ENCODE peak calls at places on chromosome 12, in ten cellular contexts. I is right lobe of liver, U is heart right ventricle, L is HFF-Myc, H is body of pancreas, E is AG09309, G is BE2C, Q is uterus, X is SK-N-SH, R is A549. Z is an unnamed sample.

GRCh38 chr12:27530157-27530922 is 6.3 kb downstream of the PPFIBP1 start:
- DNase-seq in Q (no peak), E (no peak), I (no peak), R (peak), X (no peak), G (no peak), H (peak), L (no peak), U (no peak), Z (no peak)

GRCh38 chr12:71556881-71557280 is 106.8 kb downstream of the ZFC3H1 start:
- DNase-seq in U (no peak), X (no peak), I (no peak), R (peak), H (no peak), Q (no peak), L (peak), E (peak), G (peak), Z (peak)

GRCh38 chr12:90211017-90211416 is 502.4 kb upstream of the ATP2B1 start:
- DNase-seq in R (peak), E (peak), L (no peak), Q (no peak), X (no peak), H (no peak), G (no peak), I (no peak), U (no peak), Z (peak)

GRCh38 chr12:5197127-5197526 is 153.4 kb downstream of the KCNA5 start:
- DNase-seq in E (no peak), X (no peak), Q (no peak), L (peak), I (no peak), H (no peak), G (no peak), U (no peak), R (no peak), Z (no peak)

GRCh38 chr12:51752490-51752889 is 96.0 kb downstream of the FIGNL2 start:
- DNase-seq in U (peak), L (peak), R (peak), I (no peak), X (no peak), E (peak), Q (peak), G (peak), H (peak), Z (no peak)

GRCh38 chr12:71973687-71974086 is 35.0 kb downstream of the TPH2 start:
- DNase-seq in R (no peak), E (no peak), U (no peak), G (no peak), X (no peak), L (no peak), Q (no peak), I (no peak), H (no peak), Z (no peak)

GRCh38 chr12:112308652-112309051 is 73.6 kb downstream of the HECTD4 start:
- DNase-seq in R (no peak), H (no peak), U (no peak), L (no peak), I (peak), E (no peak), Q (no peak), X (no peak), G (no peak), Z (no peak)

GRCh38 chr12:87518508-87518907 is 510.7 kb downstream of the C12orf50 start:
- DNase-seq in E (no peak), Q (no peak), R (no peak), I (no peak), L (no peak), U (no peak), G (no peak), H (no peak), X (no peak), Z (no peak)

GRCh38 chr12:19224746-19225145 is 95.2 kb downstream of the PLEKHA5 start:
- DNase-seq in Q (no peak), U (no peak), L (no peak), G (no peak), E (no peak), I (no peak), R (no peak), H (no peak), X (no peak), Z (no peak)

GRCh38 chr12:115337693-115338543 is 653.9 kb upstream of the TBX3 start:
- DNase-seq in L (peak), U (peak), R (peak), E (peak), I (no peak), H (peak), G (no peak), Q (peak), X (no peak), Z (no peak)

GRCh38 chr12:58268080-58268479 is 326.7 kb downstream of the ATP23 start:
- DNase-seq in E (no peak), U (no peak), R (no peak), H (no peak), X (no peak), Q (no peak), G (no peak), L (peak), I (no peak), Z (no peak)

GRCh38 chr12:49089831-49090773 is 4.5 kb downstream of the DHH start:
- DNase-seq in H (peak), E (no peak), I (peak), Q (peak), L (no peak), U (peak), X (peak), G (peak), R (peak), Z (no peak)
- TF ChIP-seq CTCF in H (no peak), E (peak), I (no peak), Q (no peak), L (peak), U (no peak), X (peak), G (peak), R (peak), Z (peak)

GRCh38 chr12:22904485-22904884 is 279.5 kb downstream of the ETNK1 start:
- DNase-seq in H (no peak), R (no peak), E (no peak), I (no peak), Q (no peak), G (no peak), U (no peak), X (no peak), L (no peak), Z (no peak)
- H3K4me3 ChIP-seq in H (no peak), R (no peak), E (no peak), I (no peak), Q (no peak), G (no peak), U (no peak), X (no peak), L (no peak), Z (no peak)

DNA sequence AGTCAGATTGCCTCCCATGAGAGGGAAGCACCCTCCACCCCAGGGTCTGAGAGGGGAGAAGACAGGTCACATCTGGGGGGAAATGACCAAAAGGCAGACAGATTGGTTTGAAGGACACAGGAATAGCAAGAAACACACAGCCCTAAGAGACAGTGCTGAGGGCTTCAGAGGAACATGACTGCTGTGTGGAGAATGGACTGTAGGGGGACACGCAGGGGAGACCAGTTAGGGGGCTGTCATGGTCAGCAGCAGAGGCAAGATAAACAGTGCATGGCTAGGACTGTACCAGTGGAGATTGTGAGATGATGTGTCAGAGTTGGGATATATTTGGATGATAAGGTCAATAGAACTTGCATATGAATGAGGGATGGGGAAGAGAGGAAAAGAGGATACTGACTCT is 19.7 kb downstream of the SMUG1 start:
- DNase-seq in X (no peak), H (no peak), Q (no peak), R (no peak), G (no peak), I (no peak), U (no peak), E (no peak), L (no peak), Z (no peak)
- TF ChIP-seq CTCF in X (peak), H (no peak), Q (no peak), R (no peak), G (peak), I (no peak), U (no peak), E (no peak), L (peak), Z (no peak)

GRCh38 chr12:15558915-15559528 is 230.2 kb downstream of the EPS8 start:
- DNase-seq in R (no peak), I (no peak), Q (no peak), H (no peak), L (no peak), E (peak), G (no peak), U (no peak), X (no peak), Z (no peak)

GRCh38 chr12:15562263-15562662 is 226.9 kb downstream of the EPS8 start:
- DNase-seq in H (no peak), R (no peak), E (no peak), L (no peak), I (no peak), G (no peak), X (no peak), U (no peak), Q (no peak), Z (no peak)

GRCh38 chr12:15563683-15564082 is 225.5 kb downstream of the EPS8 start:
- DNase-seq in I (no peak), X (no peak), R (no peak), E (peak), G (no peak), H (peak), L (no peak), Q (peak), U (no peak), Z (no peak)
- H3K4me3 ChIP-seq in I (no peak), X (no peak), R (no peak), E (no peak), G (no peak), H (no peak), L (no peak), Q (peak), U (peak), Z (no peak)

GRCh38 chr12:15154108-15154507 is 67.1 kb downstream of the RERG start:
- DNase-seq in L (no peak), I (no peak), E (no peak), R (no peak), H (no peak), U (no peak), X (no peak), G (peak), Q (no peak), Z (no peak)

GRCh38 chr12:15152864-15153263 is 68.4 kb downstream of the RERG start:
- DNase-seq in L (no peak), R (peak), G (no peak), Q (no peak), I (no peak), E (no peak), H (no peak), U (no peak), X (no peak), Z (no peak)

GRCh38 chr12:15155271-15155670 is 65.9 kb downstream of the RERG start:
- DNase-seq in L (no peak), R (no peak), H (no peak), I (no peak), Q (no peak), E (no peak), X (no peak), U (no peak), G (peak), Z (no peak)

GRCh38 chr12:15151141-15152091 is 69.8 kb downstream of the RERG start:
- DNase-seq in R (peak), X (peak), H (peak), Q (no peak), U (no peak), L (no peak), G (peak), E (no peak), I (no peak), Z (no peak)

GRCh38 chr12:15152456-15152855 is 68.8 kb downstream of the RERG start:
- DNase-seq in U (no peak), Q (peak), L (no peak), H (no peak), I (no peak), R (peak), E (no peak), G (no peak), X (no peak), Z (no peak)
- TF ChIP-seq CTCF in U (no peak), Q (peak), L (peak), H (no peak), I (no peak), R (no peak), E (peak), G (peak), X (peak), Z (no peak)

DNA sequence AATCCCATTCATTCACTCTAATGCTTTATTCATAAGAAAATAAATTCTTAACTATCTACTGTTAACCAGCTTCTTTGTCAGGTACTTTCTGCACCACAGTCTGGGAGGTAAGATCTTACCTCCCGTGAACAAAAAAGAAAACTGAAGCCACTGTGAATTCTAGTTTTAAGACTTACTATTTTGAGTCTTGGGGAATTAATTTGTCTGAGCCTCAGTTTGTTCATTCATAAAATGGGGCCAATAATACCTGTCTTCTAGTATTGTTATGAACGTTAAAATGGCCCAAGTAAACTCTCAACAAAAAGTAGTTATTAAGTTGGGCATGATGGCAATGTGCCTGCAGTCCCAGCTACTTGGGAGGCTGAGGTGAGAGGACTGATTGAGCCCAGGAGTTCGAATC is 59.5 kb upstream of the BBS10 start:
- DNase-seq in G (no peak), U (no peak), R (no peak), E (no peak), H (no peak), Q (no peak), X (no peak), I (no peak), L (no peak), Z (no peak)
- H3K4me3 ChIP-seq in G (no peak), U (no peak), R (no peak), E (no peak), H (no peak), Q (no peak), X (no peak), I (no peak), L (no peak), Z (no peak)

DNA sequence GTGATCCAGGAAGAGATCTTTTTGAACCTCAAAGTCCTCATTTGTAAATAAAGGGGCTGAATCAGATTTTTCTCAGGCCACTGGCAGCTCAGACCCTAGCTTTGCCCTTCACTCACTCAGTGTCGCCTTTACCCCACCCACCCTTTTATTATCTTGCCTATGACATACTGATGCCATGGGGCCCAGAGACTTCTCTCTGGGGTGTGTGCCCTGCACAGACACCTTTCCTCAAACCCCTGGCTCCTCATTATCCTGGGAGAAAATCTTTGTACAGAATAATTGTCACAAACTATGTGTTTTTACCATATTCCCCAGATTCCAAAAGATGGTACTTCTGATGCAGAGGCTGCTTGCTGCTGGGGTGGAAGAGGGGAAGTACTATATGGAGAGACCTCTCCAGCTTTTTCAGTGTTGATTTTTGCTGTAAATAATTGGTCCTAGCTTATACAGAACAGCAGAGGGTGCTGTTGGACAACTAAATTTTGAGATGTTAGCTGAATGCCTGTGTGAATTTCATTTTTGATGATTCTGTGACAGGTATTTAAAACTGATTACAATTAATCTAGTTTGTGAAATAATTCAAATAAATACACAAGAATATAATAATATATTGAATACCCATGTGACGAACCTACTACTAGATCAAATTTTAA is 53.9 kb upstream of the DCD start:
- DNase-seq in I (no peak), G (peak), R (peak), H (peak), L (no peak), X (peak), E (peak), U (no peak), Q (no peak), Z (no peak)
- TF ChIP-seq CTCF in I (peak), G (peak), R (peak), H (peak), L (peak), X (peak), E (peak), U (peak), Q (peak), Z (peak)

DNA sequence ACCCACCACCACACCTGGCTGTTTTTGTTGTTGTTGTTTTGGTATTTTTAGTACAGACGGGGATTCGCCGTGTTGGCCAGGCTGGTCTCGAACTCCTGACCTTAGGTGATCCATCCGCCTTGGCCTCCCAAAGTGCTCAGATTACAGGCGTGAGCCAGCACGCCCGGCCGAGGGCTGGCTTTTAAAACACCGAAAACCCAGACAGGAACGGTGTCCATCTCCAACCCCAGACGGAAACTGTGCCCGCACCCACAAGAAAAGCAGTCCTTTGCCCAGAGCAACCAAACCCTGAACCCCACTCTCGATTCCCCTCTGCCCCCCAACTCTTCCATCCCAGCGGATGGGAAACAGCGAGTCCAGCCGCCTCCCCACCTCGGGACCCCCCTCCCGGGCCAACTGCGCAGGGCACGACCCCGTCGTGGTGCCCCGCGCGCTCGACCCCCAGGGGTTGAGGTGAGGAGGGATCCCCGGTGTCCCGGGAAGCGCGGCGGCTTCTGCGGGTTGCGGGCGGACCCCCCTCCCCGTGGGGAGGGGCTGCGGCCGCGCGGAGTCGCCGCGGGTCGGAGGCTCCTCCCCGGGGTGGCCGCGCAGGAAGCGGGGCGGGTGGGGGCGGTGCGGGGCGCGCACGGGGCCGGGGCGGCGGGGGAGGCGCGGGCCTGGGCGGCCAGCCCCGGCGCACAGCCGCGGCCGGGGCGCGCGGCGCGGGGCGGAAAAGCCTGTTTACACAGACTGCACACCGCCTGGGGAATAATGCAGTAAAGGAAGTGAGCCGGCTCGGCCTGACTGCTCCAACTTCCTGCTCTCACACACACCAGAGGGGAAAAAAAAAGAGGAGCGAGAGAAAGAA is at the start of gene ELK3:
- DNase-seq in U (peak), I (peak), E (no peak), R (peak), X (peak), Q (peak), H (peak), G (peak), L (no peak), Z (no peak)
- H3K4me3 ChIP-seq in U (peak), I (peak), E (peak), R (peak), X (peak), Q (peak), H (peak), G (peak), L (peak), Z (peak)

Z was measured in Panc1.